ENCODE peak calls at places on chromosomes 16 and 17, in eight cellular contexts. G is tibial nerve; F is GM04504; A is anterior cingulate cortex; V is GDM1; X is AG10803; B is MG63; O is stimulated activated CD4-positive, alpha-beta T cell treated with anti-CD3 and anti-CD28 coated beads, Interleukin-1b, Interleukin-23, amount 100 ng/mL, for 1 hour. K is an unnamed sample.

GRCh38 chr17:32970281-32970680 is 21.4 kb upstream of the SPACA3 start:
- DNase-seq in A (no peak), X (peak), V (no peak), G (no peak), B (no peak), F (no peak), O (no peak), K (no peak)

GRCh38 chr16:836221-836620 is 35.7 kb upstream of the GNG13 start:
- DNase-seq in F (no peak), A (no peak), X (no peak), G (no peak), O (no peak), B (no peak), V (no peak), K (no peak)

GRCh38 chr17:33498069-33498468 is 205.0 kb upstream of the ASIC2 start:
- DNase-seq in X (no peak), B (no peak), O (no peak), V (no peak), A (no peak), G (no peak), F (no peak), K (no peak)

GRCh38 chr17:32732900-32733299 is 144.0 kb downstream of the MYO1D start:
- DNase-seq in F (no peak), A (no peak), V (no peak), X (no peak), B (no peak), O (no peak), G (no peak), K (no peak)

GRCh38 chr16:28977703-28978641 is 3.4 kb downstream of the SPNS1 start:
- DNase-seq in V (no peak), A (no peak), G (no peak), X (no peak), F (no peak), B (no peak), O (no peak), K (no peak)

GRCh38 chr17:59786536-59787319 is 79.3 kb downstream of the VMP1 start:
- DNase-seq in G (no peak), V (peak), O (peak), F (peak), A (no peak), B (peak), X (peak), K (no peak)

GRCh38 chr16:67490330-67491096 is 7.2 kb upstream of the AGRP start:
- DNase-seq in X (peak), A (no peak), V (no peak), G (no peak), O (no peak), B (no peak), F (no peak), K (no peak)

GRCh38 chr17:8831234-8831849 is 32.2 kb upstream of the MFSD6L start:
- DNase-seq in O (no peak), B (no peak), V (no peak), A (no peak), X (no peak), G (no peak), F (no peak), K (no peak)